ENCODE peak calls at places on chromosomes 3 and 15, in six cellular contexts. J, P, T, M, A and O are unnamed samples.

GRCh38 chr3:99895706-99896441 is 78.2 kb downstream of the CMSS1 start:
- DNase-seq in M (peak), J (no peak), P (peak), T (peak), A (peak), O (no peak)

GRCh38 chr3:171640520-171641412 is 169.5 kb downstream of the PLD1 start:
- DNase-seq in A (no peak), M (peak), T (peak), P (peak), J (no peak), O (no peak)

GRCh38 chr3:15513810-15514662 is 7.5 kb downstream of the COLQ start:
- DNase-seq in T (no peak), J (no peak), A (peak), P (no peak), M (no peak), O (no peak)

GRCh38 chr3:127206611-127207516 is 13.9 kb downstream of the PRR23E start:
- DNase-seq in A (no peak), M (no peak), P (no peak), J (no peak), T (no peak), O (no peak)

GRCh38 chr3:50230106-50230832 is 5.7 kb upstream of the GNAI2 start:
- DNase-seq in M (no peak), J (no peak), T (no peak), A (peak), P (no peak), O (no peak)

GRCh38 chr15:43911235-43911661 is 84.4 kb downstream of the WDR76 start:
- DNase-seq in J (no peak), A (no peak), T (peak), P (peak), M (no peak), O (no peak)

GRCh38 chr3:15753056-15753710 is 44.6 kb downstream of the ANKRD28 start:
- DNase-seq in P (no peak), A (no peak), M (no peak), J (peak), T (no peak), O (no peak)

GRCh38 chr3:36714343-36714742 is 50.0 kb downstream of the DCLK3 start:
- DNase-seq in A (peak), T (no peak), M (no peak), P (no peak), J (no peak), O (no peak)

GRCh38 chr15:39728844-39729243 is 53.8 kb downstream of the FSIP1 start:
- DNase-seq in A (peak), M (no peak), P (peak), J (no peak), T (no peak), O (no peak)

GRCh38 chr15:60374628-60375081 is 23.1 kb downstream of the ANXA2 start:
- DNase-seq in M (peak), T (peak), P (peak), A (peak), J (no peak), O (no peak)

GRCh38 chr3:7546219-7546618 is 685.3 kb downstream of the GRM7 start:
- DNase-seq in P (peak), M (no peak), A (peak), T (no peak), J (no peak), O (no peak)

GRCh38 chr15:55630921-55631320 is 42.8 kb upstream of the PYGO1 start:
- DNase-seq in P (peak), T (no peak), A (no peak), M (no peak), J (no peak), O (no peak)

GRCh38 chr3:117660941-117661635 is 951.5 kb downstream of the TUSC7 start:
- DNase-seq in M (peak), A (no peak), T (peak), J (no peak), P (no peak), O (no peak)

GRCh38 chr15:73927476-73928240 is 1.4 kb downstream of the LOXL1 start:
- DNase-seq in P (no peak), A (peak), M (peak), J (no peak), T (peak), O (peak)

GRCh38 chr3:157156844-157157635 is 2.9 kb downstream of the CCNL1 start:
- DNase-seq in M (peak), T (peak), J (no peak), P (peak), A (peak), O (no peak)
- H3K4me3 ChIP-seq in M (no peak), T (peak), J (peak), P (peak), A (no peak), O (no peak)

GRCh38 chr3:56590814-56591213 is 33.8 kb downstream of the CCDC66 start:
- DNase-seq in J (no peak), T (peak), A (peak), M (peak), P (peak), O (no peak)
- H3K23ac ChIP-seq in J (no peak), T (no peak), A (no peak), M (no peak), P (no peak), O (no peak)

GRCh38 chr15:41279535-41280283 is 48.6 kb downstream of the CHP1 start:
- DNase-seq in P (no peak), T (no peak), A (no peak), J (no peak), M (no peak), O (no peak)
- H3K4me3 ChIP-seq in P (no peak), T (no peak), A (no peak), J (no peak), M (no peak), O (no peak)

DNA sequence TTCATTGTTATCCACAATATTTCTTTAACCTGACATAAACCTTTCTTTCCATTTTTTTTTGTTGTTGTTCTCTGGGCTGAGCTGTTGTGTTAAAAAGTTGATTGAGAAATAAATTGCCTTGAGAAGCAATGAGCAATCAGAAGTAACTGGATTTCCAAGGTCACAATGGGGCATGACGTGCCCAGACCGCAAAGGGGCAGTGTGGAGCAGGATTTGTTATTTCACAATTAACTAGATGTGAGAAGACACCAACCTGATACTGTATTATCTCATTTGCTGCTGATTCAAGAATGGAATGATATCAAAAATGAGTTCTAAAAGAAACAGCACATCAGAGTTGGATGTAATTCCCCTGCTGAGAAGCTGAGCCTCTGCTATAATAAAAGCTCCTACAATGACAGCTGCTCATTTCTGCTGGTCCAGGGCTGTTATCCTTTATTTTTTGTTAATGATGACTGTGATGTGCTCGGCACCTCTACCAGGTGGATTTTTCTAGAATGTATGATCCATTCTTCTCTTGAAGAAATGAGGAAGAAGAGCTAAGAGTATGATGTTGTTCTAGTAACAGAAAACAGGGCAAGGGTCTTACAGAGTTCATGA is 28.1 kb downstream of the CPNE4 start:
- DNase-seq in M (peak), T (peak), A (peak), P (peak), J (peak), O (no peak)
- H3K23ac ChIP-seq in M (no peak), T (no peak), A (no peak), P (no peak), J (no peak), O (no peak)

GRCh38 chr15:49709815-49710214 is 89.0 kb downstream of the DTWD1 start:
- DNase-seq in A (no peak), J (no peak), T (no peak), M (no peak), P (no peak), O (no peak)

GRCh38 chr15:49712162-49712561 is 91.3 kb downstream of the DTWD1 start:
- DNase-seq in T (no peak), J (no peak), M (no peak), A (no peak), P (no peak), O (no peak)

GRCh38 chr15:49707598-49707997 is 86.8 kb downstream of the DTWD1 start:
- DNase-seq in T (no peak), J (no peak), M (no peak), P (no peak), A (no peak), O (no peak)

GRCh38 chr15:49706805-49707204 is 86.0 kb downstream of the DTWD1 start:
- DNase-seq in A (no peak), T (no peak), M (no peak), J (no peak), P (no peak), O (no peak)
- H3K4me3 ChIP-seq in A (no peak), T (no peak), M (no peak), J (no peak), P (no peak), O (no peak)

GRCh38 chr15:45585069-45585468 is 2.1 kb upstream of the BLOC1S6 start:
- DNase-seq in T (no peak), M (peak), J (no peak), P (no peak), A (no peak), O (no peak)

GRCh38 chr15:45587861-45588170 is 637 bp downstream of the BLOC1S6 start:
- DNase-seq in P (no peak), M (no peak), J (no peak), T (no peak), A (no peak), O (no peak)

GRCh38 chr15:45589296-45589695 is 2.1 kb downstream of the BLOC1S6 start:
- DNase-seq in A (no peak), P (no peak), J (no peak), M (no peak), T (peak), O (no peak)

GRCh38 chr15:45586990-45587860 is at the start of gene BLOC1S6:
- DNase-seq in P (peak), T (peak), A (peak), J (peak), M (peak), O (peak)

DNA sequence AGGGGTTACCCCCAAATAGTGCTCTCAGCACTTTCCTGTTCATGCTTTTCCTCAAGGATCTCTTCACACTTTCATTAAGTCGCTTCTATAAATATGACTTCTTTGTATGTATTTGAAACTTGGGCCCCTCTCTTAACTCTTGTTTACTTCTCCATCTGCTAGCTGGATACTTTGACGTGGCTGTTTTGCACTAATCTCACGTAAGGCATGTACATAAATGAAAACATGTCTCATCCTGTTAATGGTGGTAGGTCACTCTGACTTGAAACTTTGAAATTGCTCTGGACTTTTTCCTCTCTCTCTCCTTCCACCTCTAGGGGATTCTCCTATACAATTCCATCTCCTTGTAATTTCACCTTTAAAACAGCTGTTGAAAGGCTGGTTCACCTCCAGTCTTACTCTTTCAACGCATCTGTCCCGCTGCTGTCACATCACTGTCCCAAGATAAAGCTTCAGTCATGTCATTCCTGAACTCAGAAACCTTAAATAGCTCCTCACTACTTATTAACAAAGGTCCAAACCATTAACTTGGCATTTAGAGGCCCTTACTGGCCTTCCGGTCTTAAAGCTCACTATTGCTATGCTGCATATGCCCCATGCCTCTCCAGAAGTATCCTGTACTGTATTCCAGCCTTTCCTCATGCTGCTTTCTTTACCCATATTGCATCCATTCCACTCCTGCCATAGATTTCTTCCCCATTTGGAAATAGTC is 1.2 kb downstream of the BLOC1S6 start:
- DNase-seq in P (peak), J (no peak), M (no peak), T (peak), A (no peak), O (no peak)
- H3K23ac ChIP-seq in P (no peak), J (no peak), M (no peak), T (peak), A (no peak), O (no peak)

GRCh38 chr3:138591392-138591791 is 2.7 kb downstream of the CEP70 start:
- DNase-seq in M (no peak), T (no peak), J (no peak), A (no peak), P (no peak), O (no peak)
- H3K4me3 ChIP-seq in M (no peak), T (no peak), J (no peak), A (no peak), P (no peak), O (no peak)

DNA sequence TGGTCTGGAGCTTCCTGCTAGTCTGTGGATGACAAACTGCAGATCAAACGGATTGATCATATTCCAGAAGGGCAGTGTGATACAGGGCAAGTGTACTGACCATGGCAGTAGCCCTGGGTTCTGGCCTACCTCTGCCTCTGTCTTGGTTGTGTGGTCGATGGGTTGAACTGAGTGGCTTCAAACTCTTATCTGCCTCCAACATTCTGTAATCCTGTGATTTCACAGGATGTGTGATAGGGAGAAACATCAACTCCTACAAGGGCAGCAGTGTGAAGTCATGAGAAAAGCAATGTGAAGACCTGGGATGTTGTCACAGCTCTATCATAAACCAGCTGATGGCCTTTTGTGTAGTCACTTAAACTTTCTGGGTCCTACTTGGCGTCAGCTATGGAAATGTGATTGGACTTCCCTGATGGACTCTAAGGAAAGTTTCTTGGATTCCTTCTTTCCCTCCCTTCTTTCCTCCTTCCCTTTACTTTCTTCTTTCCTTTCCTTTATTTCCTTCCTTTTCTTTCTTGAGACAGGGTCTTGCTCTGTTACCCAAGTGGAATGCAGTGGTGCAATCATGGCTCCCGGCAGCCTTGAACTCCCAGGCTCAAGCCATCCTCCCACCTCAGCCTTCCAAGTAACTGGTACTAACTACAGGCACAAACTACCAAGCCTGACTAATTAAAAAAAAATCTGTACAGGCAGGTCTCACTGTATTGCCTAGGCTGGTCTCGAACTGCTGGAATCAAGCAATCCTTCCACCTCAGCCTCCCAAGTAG is 114.8 kb downstream of the BBX start:
- DNase-seq in J (no peak), A (peak), P (no peak), M (peak), T (no peak), O (no peak)
- H3K23ac ChIP-seq in J (no peak), A (no peak), P (no peak), M (no peak), T (no peak), O (no peak)

DNA sequence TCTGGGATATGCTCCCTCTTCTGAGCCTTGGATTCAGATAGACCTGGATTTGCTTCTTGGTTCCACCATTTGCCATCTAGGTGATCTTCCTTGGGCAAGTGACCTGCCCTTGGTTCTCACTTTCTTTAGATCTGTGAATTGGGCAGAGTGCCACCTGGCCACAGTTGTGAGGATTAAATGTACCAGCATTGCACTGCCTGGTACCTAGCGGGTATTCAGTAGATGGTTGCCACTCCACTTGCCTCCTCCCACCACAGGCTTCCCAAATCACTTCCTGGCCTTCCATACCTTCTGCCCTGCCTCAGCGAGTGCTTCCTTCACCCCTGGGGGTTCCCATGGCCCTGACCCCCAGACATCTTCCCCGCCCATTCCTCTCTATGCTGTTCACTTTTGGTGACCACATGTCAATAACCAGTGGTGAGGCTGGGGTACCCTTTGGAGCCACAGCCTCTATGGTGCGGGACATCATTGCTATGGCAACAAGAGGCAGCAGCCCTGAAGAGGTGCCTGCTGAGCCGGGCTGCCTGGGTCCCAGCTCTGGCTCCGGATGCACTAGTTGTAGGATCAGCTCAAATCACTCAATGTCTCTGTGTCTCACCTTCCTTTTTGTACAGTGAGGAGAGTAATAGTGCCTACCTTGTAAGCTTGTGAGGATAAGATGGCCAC is 40.5 kb downstream of the CMTM7 start:
- DNase-seq in A (no peak), P (no peak), T (no peak), M (no peak), J (no peak), O (no peak)
- H3K4me3 ChIP-seq in A (no peak), P (no peak), T (no peak), M (no peak), J (no peak), O (no peak)

DNA sequence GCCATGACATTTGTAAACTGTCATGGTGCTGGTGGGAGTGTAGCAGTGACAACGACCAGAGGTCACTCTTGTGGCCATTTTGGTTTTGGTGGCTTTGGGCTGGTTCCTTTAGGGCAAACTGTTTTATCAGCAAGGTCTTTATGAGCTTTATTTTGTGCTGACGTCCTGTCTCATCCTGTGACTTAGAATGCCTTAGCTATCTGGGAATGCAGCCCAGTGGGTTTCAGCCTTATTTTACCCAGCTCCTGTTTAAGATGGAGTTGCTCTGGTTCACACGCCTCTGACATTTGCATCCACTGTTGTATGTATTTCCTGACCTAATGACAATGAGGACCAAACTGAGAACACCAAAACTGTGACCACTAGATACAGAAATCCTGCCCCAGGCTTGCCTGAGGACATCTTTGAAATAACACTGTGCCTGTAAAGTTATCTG is 37.6 kb downstream of the RAB8B start:
- DNase-seq in A (peak), T (no peak), M (no peak), J (no peak), P (no peak), O (no peak)
- H3K23ac ChIP-seq in A (no peak), T (no peak), M (no peak), J (no peak), P (no peak), O (no peak)